ENCODE peak calls at places on chromosomes 16 and 17, in ten cellular contexts. K is GM03348, D is bronchial epithelial cell, T is uterus, L is NCI-H1092 treated with DMSO at 0.1 percent for 48 hours, P is NCI-H2227 treated with DMSO at 0.1 percent for 48 hours, J is ovary, M is BE2C, Z is heart right ventricle, Q is NCI-H774. G is an unnamed sample.

GRCh38 chr17:64457156-64457555 is 8.2 kb downstream of the MILR1 start:
- DNase-seq in K (peak), D (no peak), T (no peak), Q (no peak), M (no peak), P (no peak), L (no peak), Z (no peak), J (peak), G (peak)

GRCh38 chr16:7653746-7654145 is 321.1 kb downstream of the RBFOX1 start:
- DNase-seq in Q (no peak), Z (no peak), P (no peak), L (no peak), D (no peak), K (no peak), M (no peak), T (no peak), J (no peak), G (no peak)

GRCh38 chr16:69872888-69873287 is 78.2 kb upstream of the CLEC18A start:
- DNase-seq in Q (no peak), L (no peak), D (no peak), M (no peak), J (no peak), K (no peak), P (no peak), Z (no peak), T (no peak), G (no peak)

GRCh38 chr16:12800751-12801308 is 2.9 kb downstream of the CPPED1 start:
- DNase-seq in Z (no peak), P (no peak), D (no peak), L (no peak), J (no peak), T (no peak), Q (no peak), K (no peak), M (no peak), G (no peak)

GRCh38 chr17:80793421-80793820 is 198.2 kb upstream of the CHMP6 start:
- DNase-seq in L (no peak), D (no peak), Q (no peak), Z (no peak), K (no peak), J (no peak), P (no peak), T (no peak), M (no peak), G (no peak)

GRCh38 chr17:4329838-4330237 is 36.6 kb downstream of the UBE2G1 start:
- DNase-seq in Z (no peak), P (no peak), L (no peak), D (peak), M (no peak), Q (no peak), T (no peak), K (peak), J (no peak), G (peak)

GRCh38 chr16:16080465-16081065 is 131.1 kb downstream of the ABCC1 start:
- DNase-seq in J (no peak), K (no peak), P (no peak), L (no peak), M (no peak), Q (no peak), Z (no peak), T (no peak), D (no peak), G (no peak)

GRCh38 chr16:51193879-51194278 is 42.8 kb upstream of the SALL1 start:
- DNase-seq in D (no peak), Z (no peak), M (no peak), T (no peak), J (no peak), P (no peak), K (no peak), L (no peak), Q (no peak), G (no peak)

GRCh38 chr17:59423137-59423703 is 91.8 kb downstream of the YPEL2 start:
- DNase-seq in D (peak), P (no peak), Q (no peak), L (no peak), M (peak), T (peak), J (no peak), K (peak), Z (peak), G (no peak)

GRCh38 chr16:89925596-89926079 is 2.5 kb downstream of the TUBB3 start:
- DNase-seq in Z (no peak), T (no peak), L (peak), D (no peak), M (peak), J (no peak), K (no peak), P (no peak), Q (no peak), G (no peak)

GRCh38 chr16:71311553-71312158 is 22.5 kb upstream of the CMTR2 start:
- DNase-seq in T (no peak), P (peak), J (no peak), D (no peak), M (peak), Z (no peak), K (peak), Q (no peak), L (peak), G (no peak)

GRCh38 chr17:46024590-46024989 is 25.5 kb downstream of the STH start:
- DNase-seq in T (no peak), D (no peak), Z (no peak), L (no peak), J (no peak), M (no peak), P (no peak), Q (no peak), K (no peak), G (no peak)

GRCh38 chr17:51372345-51373004 is 112.1 kb downstream of the UTP18 start:
- DNase-seq in Z (peak), L (no peak), M (peak), Q (peak), K (peak), P (peak), D (peak), T (no peak), J (no peak), G (no peak)

GRCh38 chr16:16067127-16067526 is 117.7 kb downstream of the ABCC1 start:
- DNase-seq in Q (no peak), Z (peak), T (no peak), M (no peak), P (no peak), K (no peak), D (no peak), L (no peak), J (no peak), G (no peak)

GRCh38 chr17:38907930-38908675 is 17.3 kb upstream of the LASP1NB start:
- DNase-seq in Q (no peak), D (peak), K (no peak), T (no peak), M (no peak), Z (no peak), P (no peak), J (no peak), L (no peak), G (no peak)

GRCh38 chr16:4765511-4766474 is 1.2 kb downstream of the ZNF500 start:
- DNase-seq in P (no peak), T (no peak), L (no peak), Z (no peak), M (no peak), J (no peak), D (no peak), Q (no peak), K (no peak), G (no peak)

GRCh38 chr17:31274252-31274651 is 22.8 kb downstream of the OMG start:
- DNase-seq in D (peak), Q (no peak), J (no peak), K (peak), Z (no peak), M (no peak), T (no peak), P (no peak), L (no peak), G (no peak)

GRCh38 chr17:77383613-77384608 is 243.1 kb downstream of the SEC14L1 start:
- DNase-seq in K (no peak), Z (peak), J (peak), L (peak), M (no peak), T (peak), P (no peak), Q (no peak), D (peak), G (no peak)

GRCh38 chr17:63082952-63083351 is 116.9 kb downstream of the TANC2 start:
- DNase-seq in Z (no peak), M (no peak), Q (no peak), J (no peak), T (no peak), L (no peak), D (peak), P (no peak), K (peak), G (no peak)

GRCh38 chr17:81907219-81908145 is 3.7 kb downstream of the PCYT2 start:
- DNase-seq in Q (no peak), M (no peak), D (no peak), L (no peak), P (no peak), T (no peak), Z (no peak), K (no peak), J (peak), G (no peak)

GRCh38 chr17:16123531-16123930 is 91.8 kb downstream of the NCOR1 start:
- DNase-seq in J (no peak), K (no peak), P (no peak), T (no peak), L (no peak), M (no peak), Q (no peak), D (no peak), Z (no peak), G (no peak)

GRCh38 chr17:78724544-78724943 is 57.5 kb downstream of the CYTH1 start:
- DNase-seq in M (peak), J (no peak), P (no peak), L (no peak), Q (no peak), K (peak), Z (peak), D (no peak), T (no peak), G (no peak)

GRCh38 chr17:39668141-39668924 is at the start of gene PNMT:
- DNase-seq in M (peak), T (no peak), J (peak), D (peak), Z (peak), L (peak), K (peak), Q (peak), P (peak), G (no peak)